ENCODE peak calls at places on chromosome 11, in eight cellular contexts. One of them, this sample, is unnamed.

GRCh38 chr11:45982656-45983470 is 60.4 kb downstream of the LARGE2 start:
- DNase-seq in activated T-helper 1 cell treated with Interleukin-2 at 50 U/mL for 16 hours: no peak
- DNase-seq in activated naive CD8-positive, alpha-beta T cell treated with anti-CD3 and anti-CD28 coated beads, Interleukin-2, amount 50 U/mL, for 16 hours: no peak
- DNase-seq in GM20000: no peak
- DNase-seq in astrocyte of the cerebellum: peak
- DNase-seq in colonic mucosa: no peak
- DNase-seq in AG20443: peak
- DNase-seq in SHP77: no peak
- DNase-seq in this sample: peak

GRCh38 chr11:65113361-65113756 is 1.7 kb downstream of the TM7SF2 start:
- DNase-seq in activated T-helper 1 cell treated with Interleukin-2 at 50 U/mL for 16 hours: no peak
- DNase-seq in activated naive CD8-positive, alpha-beta T cell treated with anti-CD3 and anti-CD28 coated beads, Interleukin-2, amount 50 U/mL, for 16 hours: no peak
- DNase-seq in GM20000: no peak
- DNase-seq in astrocyte of the cerebellum: no peak
- DNase-seq in colonic mucosa: no peak
- DNase-seq in AG20443: no peak
- DNase-seq in SHP77: peak
- DNase-seq in this sample: no peak

GRCh38 chr11:8025123-8025522 is 38.0 kb downstream of the EIF3F start:
- DNase-seq in activated T-helper 1 cell treated with Interleukin-2 at 50 U/mL for 16 hours: no peak
- DNase-seq in activated naive CD8-positive, alpha-beta T cell treated with anti-CD3 and anti-CD28 coated beads, Interleukin-2, amount 50 U/mL, for 16 hours: no peak
- DNase-seq in GM20000: no peak
- DNase-seq in astrocyte of the cerebellum: no peak
- DNase-seq in colonic mucosa: peak
- DNase-seq in AG20443: no peak
- DNase-seq in SHP77: no peak
- DNase-seq in this sample: no peak

GRCh38 chr11:12087075-12087775 is 23.2 kb upstream of the MICAL2 start:
- DNase-seq in activated T-helper 1 cell treated with Interleukin-2 at 50 U/mL for 16 hours: peak
- DNase-seq in activated naive CD8-positive, alpha-beta T cell treated with anti-CD3 and anti-CD28 coated beads, Interleukin-2, amount 50 U/mL, for 16 hours: no peak
- DNase-seq in GM20000: no peak
- DNase-seq in astrocyte of the cerebellum: no peak
- DNase-seq in colonic mucosa: peak
- DNase-seq in AG20443: peak
- DNase-seq in SHP77: no peak
- DNase-seq in this sample: no peak

GRCh38 chr11:83612891-83613766 is 327.0 kb upstream of the CCDC90B start:
- DNase-seq in activated T-helper 1 cell treated with Interleukin-2 at 50 U/mL for 16 hours: no peak
- DNase-seq in activated naive CD8-positive, alpha-beta T cell treated with anti-CD3 and anti-CD28 coated beads, Interleukin-2, amount 50 U/mL, for 16 hours: no peak
- DNase-seq in GM20000: peak
- DNase-seq in astrocyte of the cerebellum: no peak
- DNase-seq in colonic mucosa: no peak
- DNase-seq in AG20443: no peak
- DNase-seq in SHP77: no peak
- DNase-seq in this sample: no peak

GRCh38 chr11:811446-812245 is 1.9 kb downstream of the RPLP2 start:
- DNase-seq in activated T-helper 1 cell treated with Interleukin-2 at 50 U/mL for 16 hours: no peak
- DNase-seq in activated naive CD8-positive, alpha-beta T cell treated with anti-CD3 and anti-CD28 coated beads, Interleukin-2, amount 50 U/mL, for 16 hours: no peak
- DNase-seq in GM20000: no peak
- DNase-seq in astrocyte of the cerebellum: no peak
- DNase-seq in colonic mucosa: no peak
- DNase-seq in AG20443: no peak
- DNase-seq in SHP77: no peak
- DNase-seq in this sample: no peak

GRCh38 chr11:110787680-110788079 is 75.4 kb upstream of the ARHGAP20 start:
- DNase-seq in activated T-helper 1 cell treated with Interleukin-2 at 50 U/mL for 16 hours: no peak
- DNase-seq in activated naive CD8-positive, alpha-beta T cell treated with anti-CD3 and anti-CD28 coated beads, Interleukin-2, amount 50 U/mL, for 16 hours: no peak
- DNase-seq in GM20000: no peak
- DNase-seq in astrocyte of the cerebellum: no peak
- DNase-seq in colonic mucosa: no peak
- DNase-seq in AG20443: no peak
- DNase-seq in SHP77: no peak
- DNase-seq in this sample: no peak

GRCh38 chr11:2699185-2699530 is 636 bp downstream of the KCNQ1OT1 start:
- DNase-seq in activated T-helper 1 cell treated with Interleukin-2 at 50 U/mL for 16 hours: no peak
- DNase-seq in activated naive CD8-positive, alpha-beta T cell treated with anti-CD3 and anti-CD28 coated beads, Interleukin-2, amount 50 U/mL, for 16 hours: no peak
- DNase-seq in GM20000: no peak
- DNase-seq in astrocyte of the cerebellum: no peak
- DNase-seq in colonic mucosa: peak
- DNase-seq in AG20443: no peak
- DNase-seq in SHP77: no peak
- DNase-seq in this sample: no peak

GRCh38 chr11:61489833-61490585 is 18.5 kb upstream of the LRRC10B start:
- DNase-seq in activated T-helper 1 cell treated with Interleukin-2 at 50 U/mL for 16 hours: no peak
- DNase-seq in activated naive CD8-positive, alpha-beta T cell treated with anti-CD3 and anti-CD28 coated beads, Interleukin-2, amount 50 U/mL, for 16 hours: no peak
- DNase-seq in GM20000: no peak
- DNase-seq in astrocyte of the cerebellum: peak
- DNase-seq in colonic mucosa: no peak
- DNase-seq in AG20443: peak
- DNase-seq in SHP77: peak
- DNase-seq in this sample: no peak

GRCh38 chr11:304915-305833 is 2.4 kb upstream of the IFITM2 start:
- DNase-seq in activated T-helper 1 cell treated with Interleukin-2 at 50 U/mL for 16 hours: no peak
- DNase-seq in activated naive CD8-positive, alpha-beta T cell treated with anti-CD3 and anti-CD28 coated beads, Interleukin-2, amount 50 U/mL, for 16 hours: no peak
- DNase-seq in GM20000: peak
- DNase-seq in astrocyte of the cerebellum: peak
- DNase-seq in colonic mucosa: peak
- DNase-seq in AG20443: peak
- DNase-seq in SHP77: no peak
- DNase-seq in this sample: peak

GRCh38 chr11:30635401-30635989 is 49.3 kb upstream of the MPPED2 start:
- DNase-seq in activated T-helper 1 cell treated with Interleukin-2 at 50 U/mL for 16 hours: no peak
- DNase-seq in activated naive CD8-positive, alpha-beta T cell treated with anti-CD3 and anti-CD28 coated beads, Interleukin-2, amount 50 U/mL, for 16 hours: no peak
- DNase-seq in GM20000: no peak
- DNase-seq in astrocyte of the cerebellum: peak
- DNase-seq in colonic mucosa: no peak
- DNase-seq in AG20443: no peak
- DNase-seq in SHP77: no peak
- DNase-seq in this sample: no peak

GRCh38 chr11:102831128-102831708 is 12.2 kb downstream of the MMP3 start:
- DNase-seq in activated T-helper 1 cell treated with Interleukin-2 at 50 U/mL for 16 hours: no peak
- DNase-seq in activated naive CD8-positive, alpha-beta T cell treated with anti-CD3 and anti-CD28 coated beads, Interleukin-2, amount 50 U/mL, for 16 hours: no peak
- DNase-seq in GM20000: peak
- DNase-seq in astrocyte of the cerebellum: no peak
- DNase-seq in colonic mucosa: peak
- DNase-seq in AG20443: peak
- DNase-seq in SHP77: no peak
- DNase-seq in this sample: no peak

GRCh38 chr11:63917685-63918523 is 940 bp upstream of the RCOR2 start:
- DNase-seq in activated T-helper 1 cell treated with Interleukin-2 at 50 U/mL for 16 hours: no peak
- DNase-seq in activated naive CD8-positive, alpha-beta T cell treated with anti-CD3 and anti-CD28 coated beads, Interleukin-2, amount 50 U/mL, for 16 hours: no peak
- DNase-seq in GM20000: peak
- DNase-seq in astrocyte of the cerebellum: no peak
- DNase-seq in colonic mucosa: peak
- DNase-seq in AG20443: peak
- DNase-seq in SHP77: peak
- DNase-seq in this sample: no peak

GRCh38 chr11:44146931-44147330 is 51.5 kb downstream of the EXT2 start:
- DNase-seq in activated T-helper 1 cell treated with Interleukin-2 at 50 U/mL for 16 hours: no peak
- DNase-seq in activated naive CD8-positive, alpha-beta T cell treated with anti-CD3 and anti-CD28 coated beads, Interleukin-2, amount 50 U/mL, for 16 hours: no peak
- DNase-seq in GM20000: no peak
- DNase-seq in astrocyte of the cerebellum: no peak
- DNase-seq in colonic mucosa: no peak
- DNase-seq in AG20443: no peak
- DNase-seq in SHP77: no peak
- DNase-seq in this sample: no peak

GRCh38 chr11:125114518-125114917 is 3.1 kb upstream of the TMEM218 start:
- DNase-seq in activated T-helper 1 cell treated with Interleukin-2 at 50 U/mL for 16 hours: no peak
- DNase-seq in activated naive CD8-positive, alpha-beta T cell treated with anti-CD3 and anti-CD28 coated beads, Interleukin-2, amount 50 U/mL, for 16 hours: no peak
- DNase-seq in GM20000: no peak
- DNase-seq in astrocyte of the cerebellum: no peak
- DNase-seq in colonic mucosa: no peak
- DNase-seq in AG20443: no peak
- DNase-seq in SHP77: no peak
- DNase-seq in this sample: no peak

GRCh38 chr11:48093795-48094642 is 113.7 kb downstream of the PTPRJ start:
- DNase-seq in activated T-helper 1 cell treated with Interleukin-2 at 50 U/mL for 16 hours: no peak
- DNase-seq in activated naive CD8-positive, alpha-beta T cell treated with anti-CD3 and anti-CD28 coated beads, Interleukin-2, amount 50 U/mL, for 16 hours: no peak
- DNase-seq in GM20000: peak
- DNase-seq in astrocyte of the cerebellum: no peak
- DNase-seq in colonic mucosa: peak
- DNase-seq in AG20443: no peak
- DNase-seq in SHP77: peak
- DNase-seq in this sample: no peak

GRCh38 chr11:1778141-1778911 is 14.6 kb upstream of the CTSD start:
- DNase-seq in activated T-helper 1 cell treated with Interleukin-2 at 50 U/mL for 16 hours: no peak
- DNase-seq in activated naive CD8-positive, alpha-beta T cell treated with anti-CD3 and anti-CD28 coated beads, Interleukin-2, amount 50 U/mL, for 16 hours: no peak
- DNase-seq in GM20000: no peak
- DNase-seq in astrocyte of the cerebellum: no peak
- DNase-seq in colonic mucosa: no peak
- DNase-seq in AG20443: no peak
- DNase-seq in SHP77: no peak
- DNase-seq in this sample: no peak

GRCh38 chr11:113493205-113493604 is 18.0 kb upstream of the DRD2 start:
- DNase-seq in activated T-helper 1 cell treated with Interleukin-2 at 50 U/mL for 16 hours: no peak
- DNase-seq in activated naive CD8-positive, alpha-beta T cell treated with anti-CD3 and anti-CD28 coated beads, Interleukin-2, amount 50 U/mL, for 16 hours: no peak
- DNase-seq in GM20000: no peak
- DNase-seq in astrocyte of the cerebellum: no peak
- DNase-seq in colonic mucosa: no peak
- DNase-seq in AG20443: no peak
- DNase-seq in SHP77: no peak
- DNase-seq in this sample: no peak

GRCh38 chr11:112963368-112963955 is 2.2 kb downstream of the NCAM1 start:
- DNase-seq in activated T-helper 1 cell treated with Interleukin-2 at 50 U/mL for 16 hours: no peak
- DNase-seq in activated naive CD8-positive, alpha-beta T cell treated with anti-CD3 and anti-CD28 coated beads, Interleukin-2, amount 50 U/mL, for 16 hours: no peak
- DNase-seq in GM20000: no peak
- DNase-seq in astrocyte of the cerebellum: no peak
- DNase-seq in colonic mucosa: no peak
- DNase-seq in AG20443: no peak
- DNase-seq in SHP77: peak
- DNase-seq in this sample: no peak

GRCh38 chr11:73854680-73855079 is 22.0 kb downstream of the COA4 start:
- DNase-seq in activated T-helper 1 cell treated with Interleukin-2 at 50 U/mL for 16 hours: no peak
- DNase-seq in activated naive CD8-positive, alpha-beta T cell treated with anti-CD3 and anti-CD28 coated beads, Interleukin-2, amount 50 U/mL, for 16 hours: no peak
- DNase-seq in GM20000: no peak
- DNase-seq in astrocyte of the cerebellum: no peak
- DNase-seq in colonic mucosa: no peak
- DNase-seq in AG20443: peak
- DNase-seq in SHP77: no peak
- DNase-seq in this sample: no peak

GRCh38 chr11:10770626-10771254 is 19.7 kb downstream of the CTR9 start:
- DNase-seq in activated T-helper 1 cell treated with Interleukin-2 at 50 U/mL for 16 hours: no peak
- DNase-seq in activated naive CD8-positive, alpha-beta T cell treated with anti-CD3 and anti-CD28 coated beads, Interleukin-2, amount 50 U/mL, for 16 hours: no peak
- DNase-seq in GM20000: no peak
- DNase-seq in astrocyte of the cerebellum: peak
- DNase-seq in colonic mucosa: peak
- DNase-seq in AG20443: peak
- DNase-seq in SHP77: no peak
- DNase-seq in this sample: no peak

GRCh38 chr11:40293655-40294342 is 1165.7 kb downstream of the LRRC4C start:
- DNase-seq in activated T-helper 1 cell treated with Interleukin-2 at 50 U/mL for 16 hours: no peak
- DNase-seq in activated naive CD8-positive, alpha-beta T cell treated with anti-CD3 and anti-CD28 coated beads, Interleukin-2, amount 50 U/mL, for 16 hours: no peak
- DNase-seq in GM20000: peak
- DNase-seq in astrocyte of the cerebellum: peak
- DNase-seq in colonic mucosa: peak
- DNase-seq in AG20443: peak
- DNase-seq in SHP77: peak
- DNase-seq in this sample: peak

This sample was measured in AG04450.